ENCODE peak calls at places on chromosome 3, in six cellular contexts. E is hypothalamus; R is A673; F is left colon; D is mammary epithelial cell; Z is stimulated activated CD8-positive, alpha-beta memory T cell treated with anti-CD3 and anti-CD28 coated beads, Interleukin-7, amount 100 ng/mL, for 24 hours. Y is an unnamed sample.

GRCh38 chr3:124032881-124033359 is 41.0 kb upstream of the ROPN1 start:
- DNase-seq in E (peak; percentile 77), R (peak; percentile 90), F (peak; percentile 83), D (peak; percentile 77), Z (peak; percentile 42), Y (peak; percentile 97)

GRCh38 chr3:8600457-8600856 is 44.1 kb downstream of the SSUH2 start:
- DNase-seq in E (no peak), R (no peak), F (no peak), D (no peak), Z (no peak), Y (no peak)

GRCh38 chr3:127961963-127962362 is 46.9 kb downstream of the KBTBD12 start:
- DNase-seq in E (no peak), R (no peak), F (peak; percentile 39), D (peak; percentile 95), Z (no peak), Y (peak; percentile 34)

GRCh38 chr3:22117751-22118346 is 366.8 kb upstream of the ZNF385D start:
- DNase-seq in E (no peak), R (peak; percentile 42), F (no peak), D (peak; percentile 9), Z (no peak), Y (peak; percentile 48)

GRCh38 chr3:153244961-153245360 is 82.9 kb downstream of the RAP2B start:
- DNase-seq in E (no peak), R (no peak), F (no peak), D (no peak), Z (no peak), Y (no peak)

GRCh38 chr3:61251174-61251972 is at the start of gene FHIT:
- DNase-seq in E (peak; percentile 90), R (peak; percentile 87), F (peak; percentile 98), D (peak; percentile 86), Z (peak; percentile 86), Y (peak; percentile 95)

GRCh38 chr3:114319453-114319852 is 25.6 kb downstream of the TIGIT start:
- DNase-seq in E (no peak), R (peak; percentile 30), F (no peak), D (peak; percentile 49), Z (no peak), Y (peak; percentile 70)

GRCh38 chr3:125317761-125318496 is 57.2 kb downstream of the ZNF148 start:
- DNase-seq in E (no peak), R (peak; percentile 38), F (no peak), D (peak; percentile 75), Z (no peak), Y (no peak)

GRCh38 chr3:173275740-173276139 is 121.8 kb upstream of the NLGN1 start:
- DNase-seq in E (no peak), R (peak; percentile 59), F (no peak), D (no peak), Z (no peak), Y (peak; percentile 48)

GRCh38 chr3:190585771-190586630 is 72.1 kb downstream of the IL1RAP start:
- DNase-seq in E (no peak), R (peak; percentile 93), F (no peak), D (peak; percentile 96), Z (no peak), Y (no peak)

Y was measured in NCI-H82.